ENCODE peak calls at places on chromosomes 11 and 22, in four cellular contexts. U is HFF-Myc, K is psoas muscle, C is HCT116. Y is an unnamed sample.

GRCh38 chr22:35514366-35514765 is 26.3 kb upstream of the RASD2 start:
- DNase-seq in C (no peak), K (no peak), U (no peak), Y (no peak)

GRCh38 chr22:35335468-35335867 is 35.8 kb downstream of the TOM1 start:
- DNase-seq in K (no peak), U (no peak), C (no peak), Y (no peak)

GRCh38 chr22:33766056-33766455 is 154.2 kb downstream of the LARGE1 start:
- DNase-seq in K (no peak), C (no peak), U (no peak), Y (no peak)

GRCh38 chr11:61270354-61271070 is 24.6 kb downstream of the VWCE start:
- DNase-seq in C (no peak), K (no peak), U (no peak), Y (peak; percentile 74)

GRCh38 chr11:67534070-67534679 is 10.9 kb upstream of the CABP2 start:
- DNase-seq in C (peak; percentile 21), K (no peak), U (no peak), Y (peak; percentile 23)

GRCh38 chr11:64933213-64933934 is 2.3 kb downstream of the GPHA2 start:
- DNase-seq in U (no peak), K (peak; percentile 13), C (no peak), Y (no peak)

GRCh38 chr11:71333473-71333872 is 81.1 kb upstream of the SHANK2 start:
- DNase-seq in K (no peak), U (no peak), C (no peak), Y (no peak)

GRCh38 chr11:19939415-19939929 is 220.8 kb downstream of the DBX1 start:
- DNase-seq in U (no peak), C (no peak), K (no peak), Y (no peak)

GRCh38 chr11:2383823-2384722 is 7.0 kb downstream of the CD81 start:
- DNase-seq in K (peak; percentile 68), C (no peak), U (no peak), Y (peak; percentile 36)

GRCh38 chr11:47606731-47607130 is 12.5 kb upstream of the C1QTNF4 start:
- DNase-seq in C (no peak), U (no peak), K (no peak), Y (peak; percentile 89)

GRCh38 chr22:49303061-49303735 is 524.5 kb downstream of the BRD1 start:
- DNase-seq in C (no peak), K (no peak), U (no peak), Y (no peak)

GRCh38 chr11:57598831-57599155 is 1.3 kb downstream of the SERPING1 start:
- DNase-seq in C (no peak), U (no peak), K (no peak), Y (peak; percentile 58)

GRCh38 chr22:45502215-45503070 is at the start of gene FBLN1:
- DNase-seq in K (peak; percentile 62), U (no peak), C (no peak), Y (no peak)

DNA sequence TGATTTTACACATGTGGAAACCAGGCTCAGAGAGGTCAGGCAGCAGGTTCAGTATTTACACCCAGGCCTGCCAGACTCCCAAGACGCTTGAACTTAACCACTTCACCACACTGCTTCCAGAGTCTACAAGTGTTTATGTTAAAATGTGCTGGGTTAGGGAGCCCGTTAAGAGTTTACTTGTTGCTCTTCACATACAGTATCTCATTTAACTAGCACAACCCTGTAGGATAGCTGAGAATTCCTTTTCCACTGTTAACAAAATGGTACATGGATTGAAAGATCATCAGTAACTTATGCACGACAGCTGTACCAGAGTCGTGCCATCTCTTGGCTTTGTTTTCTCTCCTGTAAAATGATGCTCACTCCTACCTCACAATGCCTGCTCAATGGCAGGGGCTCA is 2.9 kb downstream of the SMCO4 start:
- DNase-seq in K (no peak), C (no peak), U (no peak), Y (no peak)
- H3K4me3 ChIP-seq in K (no peak overlapping the region), C (no peak overlapping the region), U (no peak overlapping the region), Y (no peak overlapping the region)

DNA sequence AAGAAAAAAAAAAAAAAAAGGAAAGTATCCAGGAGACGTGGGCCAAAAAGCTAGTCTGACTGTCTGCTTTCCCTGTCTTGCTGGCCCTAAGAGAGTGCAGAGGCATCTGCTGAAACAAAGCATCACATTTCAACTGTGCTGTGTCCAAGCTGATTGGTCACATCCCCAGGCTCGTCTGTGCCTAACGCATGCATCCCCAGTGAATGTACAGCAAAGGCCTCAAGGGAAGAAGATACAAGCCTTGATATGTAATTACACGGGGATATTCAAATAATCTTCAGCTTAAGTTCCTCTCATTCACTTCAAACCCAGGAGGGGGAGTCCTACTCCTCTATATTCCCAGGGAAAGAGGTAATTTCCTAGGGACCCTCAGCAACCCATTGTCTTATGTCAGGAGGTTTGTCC is 5.4 kb upstream of the SORL1 start:
- DNase-seq in C (no peak), U (no peak), K (no peak), Y (peak; percentile 41)
- TF ChIP-seq CTCF in C (peak; percentile 41), U (no peak), K (no peak), Y (peak; percentile 24)

DNA sequence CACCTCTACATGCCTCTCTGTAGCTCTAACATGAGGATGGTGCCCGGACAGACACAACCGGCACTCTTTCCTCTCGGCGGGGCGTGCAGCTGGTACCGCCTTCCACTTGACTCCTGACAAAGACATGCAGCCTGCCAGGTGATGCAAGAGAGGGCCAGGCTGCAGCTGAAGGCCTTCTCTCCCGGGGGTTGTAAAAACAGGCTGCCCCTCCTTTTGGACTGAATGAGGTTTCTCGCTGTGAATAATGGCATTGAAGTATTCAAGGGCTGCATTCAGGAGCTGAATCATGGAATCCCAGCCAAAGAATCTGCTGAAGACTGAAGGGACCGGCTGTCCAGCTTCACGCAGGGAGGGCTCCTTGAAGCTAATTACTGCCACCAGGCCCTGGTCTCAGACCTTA is 110.9 kb downstream of the GALNT18 start:
- DNase-seq in U (no peak), C (no peak), K (peak; percentile 75), Y (no peak)
- H3K4me3 ChIP-seq in U (no peak overlapping the region), C (no peak overlapping the region), K (no peak overlapping the region), Y (no peak overlapping the region)

DNA sequence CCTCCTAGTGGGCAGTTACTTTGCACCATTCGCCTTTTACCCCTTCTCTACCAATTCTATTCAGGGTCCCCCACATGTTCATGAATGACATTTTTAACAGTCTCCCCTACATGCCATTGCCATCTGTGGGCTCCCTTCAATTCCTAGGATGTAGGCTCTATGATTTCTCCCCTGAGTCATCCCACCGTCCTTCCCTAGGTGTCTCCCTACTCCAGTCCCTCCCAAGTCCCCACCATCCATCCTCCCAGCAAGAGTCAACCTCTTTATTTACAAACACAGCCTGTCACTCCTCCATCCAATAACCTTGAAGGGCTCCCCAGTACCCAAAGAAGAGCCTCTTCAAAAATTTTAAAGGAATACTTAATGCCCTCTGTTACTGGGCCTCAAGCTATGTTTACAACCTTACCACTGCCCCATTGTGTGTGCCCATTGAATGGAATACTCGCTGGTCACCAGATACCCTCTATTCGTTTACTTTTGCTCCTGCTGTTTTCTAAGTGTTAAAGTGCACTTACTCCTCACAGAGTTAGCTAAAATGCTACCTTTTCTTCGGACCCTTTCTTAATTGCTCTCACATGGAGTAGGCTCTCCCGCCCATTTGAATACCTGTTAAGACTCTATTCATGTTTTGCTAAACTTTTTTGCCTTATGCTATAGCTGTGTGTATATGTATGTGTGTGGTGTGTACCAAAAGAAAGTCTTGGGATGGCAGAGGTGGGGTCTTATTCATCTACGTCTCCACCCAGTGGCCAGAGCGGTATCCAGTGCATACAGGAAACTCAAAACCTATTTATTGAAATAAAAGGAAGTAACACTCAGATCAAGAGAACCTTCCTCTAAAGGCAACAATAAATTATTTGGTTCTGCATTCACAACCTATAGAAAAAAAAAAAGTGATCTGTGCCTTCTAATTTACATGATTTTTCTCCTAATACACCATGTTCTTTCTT is 235.8 kb upstream of the CCDC90B start:
- DNase-seq in C (no peak), U (no peak), K (no peak), Y (peak; percentile 49)
- TF ChIP-seq CTCF in C (peak; percentile 24), U (peak; percentile 25), K (no peak), Y (peak; percentile 56)

GRCh38 chr22:23580586-23581251 is 629 bp upstream of the IGLL1 start:
- DNase-seq in U (no peak), K (no peak), C (no peak), Y (no peak)
- H3K4me3 ChIP-seq in U (no peak overlapping the region), K (no peak overlapping the region), C (no peak overlapping the region), Y (no peak overlapping the region)

GRCh38 chr11:15276616-15277015 is 161.9 kb downstream of the INSC start:
- DNase-seq in C (peak; percentile 4), K (no peak), U (no peak), Y (peak; percentile 7)
- TF ChIP-seq CTCF in C (peak; percentile 50), K (no peak), U (no peak), Y (peak; percentile 32)

GRCh38 chr11:78420255-78420764 is 2.7 kb upstream of the GAB2 start:
- DNase-seq in K (peak; percentile 72), U (no peak), C (no peak), Y (peak; percentile 88)
- H3K4me3 ChIP-seq in K (no peak overlapping the region), U (no peak overlapping the region), C (no peak overlapping the region), Y (peak overlapping the region; percentile 11)

Y was measured in fibroblast of mammary gland.